ENCODE peak calls at places on chromosomes 13 and 19, in eight cellular contexts. D, X, M, A, R, J, P and L are unnamed samples.
A peak's percentile ranks its signal among the peaks of the same experiment; 100 is the strongest.

GRCh38 chr13:59111711-59112110 is 1052.0 kb downstream of the DIAPH3 start:
- DNase-seq in A (no peak), R (no peak), X (no peak), P (no peak), J (no peak), D (no peak), M (no peak), L (peak; percentile 42)

GRCh38 chr13:114097893-114098688 is 34.3 kb downstream of the RASA3 start:
- DNase-seq in P (peak; percentile 41), A (no peak), J (peak; percentile 8), R (peak; percentile 68), M (peak; percentile 8), D (peak; percentile 13), X (no peak), L (no peak)

GRCh38 chr19:10987621-10988297 is 26.9 kb downstream of the SMARCA4 start:
- DNase-seq in X (no peak), R (no peak), D (no peak), J (no peak), A (no peak), P (no peak), M (no peak), L (no peak)

GRCh38 chr13:50617134-50617721 is 226.3 kb downstream of the DLEU7 start:
- DNase-seq in P (no peak), D (peak; percentile 41), M (no peak), R (no peak), X (no peak), A (peak; percentile 68), J (no peak), L (no peak)

GRCh38 chr19:10430505-10431253 is 10.3 kb downstream of the PDE4A start:
- DNase-seq in X (no peak), J (peak; percentile 79), P (peak; percentile 68), D (peak; percentile 38), M (no peak), A (no peak), R (peak; percentile 72), L (no peak)

GRCh38 chr19:47487551-47488515 is 3.8 kb upstream of the KPTN start:
- DNase-seq in J (no peak), A (no peak), P (no peak), R (no peak), X (no peak), M (no peak), D (no peak), L (no peak)

GRCh38 chr13:76848596-76848995 is 37.6 kb downstream of the KCTD12 start:
- DNase-seq in M (no peak), J (peak; percentile 28), R (no peak), D (no peak), P (no peak), X (no peak), A (no peak), L (no peak)

GRCh38 chr19:2607712-2608601 is 94.5 kb downstream of the GNG7 start:
- DNase-seq in A (no peak), P (peak; percentile 80), J (no peak), M (no peak), R (no peak), D (no peak), X (peak; percentile 59), L (no peak)

GRCh38 chr13:108409735-108410134 is 140.2 kb downstream of the TNFSF13B start:
- DNase-seq in M (no peak), P (no peak), R (no peak), X (no peak), J (no peak), D (no peak), A (no peak), L (no peak)

GRCh38 chr13:84255226-84255625 is 373.0 kb upstream of the SLITRK1 start:
- DNase-seq in J (no peak), D (no peak), X (no peak), R (no peak), P (no peak), M (no peak), A (no peak), L (no peak)

GRCh38 chr19:3366761-3367571 is 583 bp downstream of the NFIC start:
- DNase-seq in M (no peak), A (no peak), D (peak; percentile 64), R (peak; percentile 75), J (peak; percentile 63), P (no peak), X (peak; percentile 43), L (no peak)

GRCh38 chr13:100470841-100471505 is 117.6 kb downstream of the GGACT start:
- DNase-seq in M (no peak), D (no peak), J (no peak), X (no peak), P (no peak), R (no peak), A (no peak), L (no peak)

GRCh38 chr13:54536112-54536511 is 1507.5 kb downstream of the OLFM4 start:
- DNase-seq in A (peak; percentile 5), M (no peak), D (no peak), R (no peak), X (no peak), P (no peak), J (no peak), L (no peak)

GRCh38 chr19:17743874-17744273 is 7.4 kb upstream of the FCHO1 start:
- DNase-seq in M (no peak), X (no peak), R (no peak), A (no peak), D (no peak), P (no peak), J (no peak), L (no peak)

GRCh38 chr19:43895727-43896126 is 39.4 kb downstream of the ZNF45 start:
- DNase-seq in J (no peak), X (no peak), M (no peak), R (no peak), P (no peak), D (no peak), A (no peak), L (no peak)

GRCh38 chr19:2552859-2553258 is 76.9 kb downstream of the GADD45B start:
- DNase-seq in J (no peak), M (no peak), A (no peak), P (peak; percentile 78), R (no peak), D (no peak), X (no peak), L (no peak)

GRCh38 chr13:21837841-21838551 is 167.1 kb downstream of the FGF9 start:
- DNase-seq in X (no peak), P (no peak), D (peak; percentile 45), A (no peak), J (no peak), M (no peak), R (no peak), L (no peak)

GRCh38 chr13:99271249-99271648 is 13.1 kb upstream of the GPR18 start:
- DNase-seq in P (no peak), A (no peak), J (no peak), R (no peak), D (no peak), X (no peak), M (no peak), L (no peak)
- H3K27ac ChIP-seq in P (peak overlapping the region; percentile 24), A (no peak overlapping the region), J (no peak overlapping the region), R (no peak overlapping the region), D (no peak overlapping the region), X (no peak overlapping the region), M (no peak overlapping the region), L (no peak overlapping the region)

DNA sequence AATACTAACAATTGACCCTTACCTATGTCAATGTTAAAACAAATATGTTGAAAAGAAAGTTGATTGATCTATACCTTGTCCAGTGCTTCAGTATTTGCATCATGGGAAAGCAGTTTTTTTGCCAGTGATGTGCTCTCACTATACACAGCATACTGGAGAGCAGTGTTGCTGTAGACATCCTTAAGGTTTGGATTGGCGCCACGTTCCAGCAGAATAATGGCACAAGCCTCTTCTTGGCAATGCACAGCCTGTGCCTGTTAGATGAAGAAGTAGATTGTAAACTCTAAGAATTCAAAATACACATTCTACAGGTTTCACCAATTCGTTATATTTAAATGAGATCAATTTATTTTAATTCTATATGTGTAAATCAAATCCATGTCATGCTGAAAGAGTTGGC is 43.9 kb upstream of the C1QTNF9B start:
- DNase-seq in J (no peak), M (no peak), A (no peak), X (no peak), R (no peak), P (no peak), D (no peak), L (no peak)
- H3K27ac ChIP-seq in J (no peak overlapping the region), M (no peak overlapping the region), A (no peak overlapping the region), X (no peak overlapping the region), R (no peak overlapping the region), P (no peak overlapping the region), D (no peak overlapping the region), L (no peak overlapping the region)

GRCh38 chr13:106690779-106691178 is 122.8 kb upstream of the ARGLU1 start:
- DNase-seq in D (no peak), M (no peak), A (no peak), J (peak; percentile 14), R (no peak), P (no peak), X (no peak), L (no peak)

GRCh38 chr13:106689906-106690305 is 122.0 kb upstream of the ARGLU1 start:
- DNase-seq in A (no peak), D (no peak), X (no peak), R (no peak), M (no peak), P (no peak), J (no peak), L (no peak)

GRCh38 chr13:106688940-106689339 is 121.0 kb upstream of the ARGLU1 start:
- DNase-seq in A (no peak), D (no peak), P (no peak), R (no peak), X (no peak), J (no peak), M (no peak), L (no peak)

GRCh38 chr13:106691251-106691650 is 123.3 kb upstream of the ARGLU1 start:
- DNase-seq in M (no peak), D (no peak), R (no peak), J (no peak), A (no peak), P (no peak), X (no peak), L (no peak)

GRCh38 chr13:106691861-106692260 is 123.9 kb upstream of the ARGLU1 start:
- DNase-seq in R (no peak), A (no peak), M (no peak), P (no peak), J (no peak), X (no peak), D (no peak), L (no peak)
- H3K27ac ChIP-seq in R (peak overlapping the region; percentile 7), A (no peak overlapping the region), M (no peak overlapping the region), P (no peak overlapping the region), J (no peak overlapping the region), X (no peak overlapping the region), D (no peak overlapping the region), L (no peak overlapping the region)

DNA sequence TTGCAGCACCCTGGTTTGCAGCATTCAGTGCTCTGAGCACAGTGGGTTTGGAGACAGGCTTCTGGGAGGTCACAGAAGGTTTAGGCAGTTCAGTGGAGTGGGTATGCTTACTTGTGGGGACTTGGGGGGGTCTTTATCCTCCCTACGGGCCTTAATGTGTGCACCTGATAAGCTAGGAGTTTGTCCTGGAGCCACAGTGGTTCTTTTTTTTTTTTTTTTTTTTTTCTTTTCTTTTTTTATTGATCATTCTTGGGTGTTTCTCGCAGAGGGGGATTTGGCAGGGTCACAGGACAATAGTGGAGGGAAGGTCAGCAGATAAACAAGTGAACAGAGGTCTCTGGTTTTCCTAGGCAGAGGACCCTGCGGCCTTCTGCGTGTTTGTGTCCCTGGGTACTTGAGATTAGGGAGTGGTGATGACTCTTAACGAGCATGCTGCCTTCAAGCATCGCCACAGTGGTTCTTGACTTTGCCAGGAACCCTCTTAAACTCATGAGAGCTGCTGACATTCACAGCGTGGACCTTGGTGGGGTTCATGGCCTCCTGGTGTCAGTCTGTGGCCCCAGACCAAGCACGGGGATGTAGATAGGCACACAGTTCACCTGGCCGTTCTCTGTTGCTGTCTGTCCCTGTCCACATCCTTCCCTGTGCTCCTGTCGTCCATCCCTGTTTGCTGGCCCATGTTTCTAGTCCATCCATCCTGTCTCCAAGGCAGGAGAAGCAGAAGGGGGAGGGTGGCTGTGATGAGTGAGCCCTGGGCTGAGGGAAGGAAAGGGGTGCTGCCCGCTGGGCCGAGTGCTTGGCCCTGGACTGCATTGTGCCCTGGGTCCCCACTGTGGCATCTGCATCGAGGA is 2.7 kb downstream of the EGLN2 start:
- DNase-seq in A (no peak), P (no peak), J (no peak), X (no peak), R (no peak), M (no peak), D (no peak), L (no peak)
- H3K27ac ChIP-seq in A (peak overlapping the region; percentile 88), P (peak overlapping the region; percentile 70), J (peak overlapping the region; percentile 97), X (peak overlapping the region; percentile 85), R (no peak overlapping the region), M (peak overlapping the region; percentile 37), D (peak overlapping the region; percentile 94), L (no peak overlapping the region)